ENCODE peak calls at places on chromosomes 5 and 9, in ten cellular contexts. One of them, this sample, is unnamed.

GRCh38 chr9:129081388-129081889 is 528 bp downstream of the DOLPP1 start:
- DNase-seq in cardiac fibroblast: no peak
- DNase-seq in GDM1: no peak
- DNase-seq in stimulated activated CD4-positive, alpha-beta T cell treated with anti-CD3 and anti-CD28 coated beads, TNF-alpha, amount 100 ng/mL, for 1 hour: no peak
- DNase-seq in caudate nucleus: no peak
- DNase-seq in HL-60: no peak
- DNase-seq in pancreas: no peak
- DNase-seq in GM23248: peak; percentile 55
- DNase-seq in NCI-H1694 treated with DMSO at 0.1 percent for 48 hours: no peak
- DNase-seq in T-helper 2 cell: no peak
- DNase-seq in this sample: no peak

GRCh38 chr5:53337827-53338226 is 142.6 kb upstream of the FST start:
- DNase-seq in cardiac fibroblast: no peak
- DNase-seq in GDM1: no peak
- DNase-seq in stimulated activated CD4-positive, alpha-beta T cell treated with anti-CD3 and anti-CD28 coated beads, TNF-alpha, amount 100 ng/mL, for 1 hour: no peak
- DNase-seq in caudate nucleus: no peak
- DNase-seq in HL-60: no peak
- DNase-seq in pancreas: no peak
- DNase-seq in GM23248: peak; percentile 47
- DNase-seq in NCI-H1694 treated with DMSO at 0.1 percent for 48 hours: no peak
- DNase-seq in T-helper 2 cell: no peak
- DNase-seq in this sample: no peak

GRCh38 chr9:114031948-114032688 is 46.0 kb downstream of the AMBP start:
- DNase-seq in cardiac fibroblast: peak; percentile 19
- DNase-seq in GDM1: no peak
- DNase-seq in stimulated activated CD4-positive, alpha-beta T cell treated with anti-CD3 and anti-CD28 coated beads, TNF-alpha, amount 100 ng/mL, for 1 hour: no peak
- DNase-seq in caudate nucleus: no peak
- DNase-seq in HL-60: no peak
- DNase-seq in pancreas: no peak
- DNase-seq in GM23248: no peak
- DNase-seq in NCI-H1694 treated with DMSO at 0.1 percent for 48 hours: peak; percentile 7
- DNase-seq in T-helper 2 cell: no peak
- DNase-seq in this sample: no peak

GRCh38 chr5:157113007-157113406 is 4.2 kb upstream of the HAVCR2 start:
- DNase-seq in cardiac fibroblast: peak; percentile 42
- DNase-seq in GDM1: no peak
- DNase-seq in stimulated activated CD4-positive, alpha-beta T cell treated with anti-CD3 and anti-CD28 coated beads, TNF-alpha, amount 100 ng/mL, for 1 hour: no peak
- DNase-seq in caudate nucleus: no peak
- DNase-seq in HL-60: peak; percentile 38
- DNase-seq in pancreas: no peak
- DNase-seq in GM23248: peak; percentile 29
- DNase-seq in NCI-H1694 treated with DMSO at 0.1 percent for 48 hours: no peak
- DNase-seq in T-helper 2 cell: no peak
- DNase-seq in this sample: no peak

GRCh38 chr5:151632524-151632923 is 41.4 kb upstream of the FAT2 start:
- DNase-seq in cardiac fibroblast: peak; percentile 10
- DNase-seq in GDM1: no peak
- DNase-seq in stimulated activated CD4-positive, alpha-beta T cell treated with anti-CD3 and anti-CD28 coated beads, TNF-alpha, amount 100 ng/mL, for 1 hour: no peak
- DNase-seq in caudate nucleus: peak; percentile 2
- DNase-seq in HL-60: no peak
- DNase-seq in pancreas: no peak
- DNase-seq in GM23248: no peak
- DNase-seq in NCI-H1694 treated with DMSO at 0.1 percent for 48 hours: no peak
- DNase-seq in T-helper 2 cell: no peak
- DNase-seq in this sample: no peak

GRCh38 chr5:150147580-150148407 is 7.9 kb downstream of the PDGFRB start:
- DNase-seq in cardiac fibroblast: no peak
- DNase-seq in GDM1: no peak
- DNase-seq in stimulated activated CD4-positive, alpha-beta T cell treated with anti-CD3 and anti-CD28 coated beads, TNF-alpha, amount 100 ng/mL, for 1 hour: no peak
- DNase-seq in caudate nucleus: no peak
- DNase-seq in HL-60: no peak
- DNase-seq in pancreas: no peak
- DNase-seq in GM23248: peak; percentile 50
- DNase-seq in NCI-H1694 treated with DMSO at 0.1 percent for 48 hours: no peak
- DNase-seq in T-helper 2 cell: no peak
- DNase-seq in this sample: no peak

GRCh38 chr5:102341918-102342317 is 45.8 kb upstream of the SLCO4C1 start:
- DNase-seq in cardiac fibroblast: no peak
- DNase-seq in GDM1: no peak
- DNase-seq in stimulated activated CD4-positive, alpha-beta T cell treated with anti-CD3 and anti-CD28 coated beads, TNF-alpha, amount 100 ng/mL, for 1 hour: no peak
- DNase-seq in caudate nucleus: no peak
- DNase-seq in HL-60: no peak
- DNase-seq in pancreas: no peak
- DNase-seq in GM23248: no peak
- DNase-seq in NCI-H1694 treated with DMSO at 0.1 percent for 48 hours: peak; percentile 95
- DNase-seq in T-helper 2 cell: no peak
- DNase-seq in this sample: peak; percentile 8

GRCh38 chr5:136613243-136613642 is 247.9 kb upstream of the TRPC7 start:
- DNase-seq in cardiac fibroblast: no peak
- DNase-seq in GDM1: no peak
- DNase-seq in stimulated activated CD4-positive, alpha-beta T cell treated with anti-CD3 and anti-CD28 coated beads, TNF-alpha, amount 100 ng/mL, for 1 hour: no peak
- DNase-seq in caudate nucleus: no peak
- DNase-seq in HL-60: no peak
- DNase-seq in pancreas: no peak
- DNase-seq in GM23248: no peak
- DNase-seq in NCI-H1694 treated with DMSO at 0.1 percent for 48 hours: no peak
- DNase-seq in T-helper 2 cell: no peak
- DNase-seq in this sample: no peak

GRCh38 chr9:134886413-134886913 is 5.9 kb downstream of the FCN2 start:
- DNase-seq in cardiac fibroblast: no peak
- DNase-seq in GDM1: no peak
- DNase-seq in stimulated activated CD4-positive, alpha-beta T cell treated with anti-CD3 and anti-CD28 coated beads, TNF-alpha, amount 100 ng/mL, for 1 hour: no peak
- DNase-seq in caudate nucleus: no peak
- DNase-seq in HL-60: no peak
- DNase-seq in pancreas: no peak
- DNase-seq in GM23248: no peak
- DNase-seq in NCI-H1694 treated with DMSO at 0.1 percent for 48 hours: no peak
- DNase-seq in T-helper 2 cell: no peak
- DNase-seq in this sample: no peak

GRCh38 chr5:113984928-113985327 is 376.9 kb upstream of the KCNN2 start:
- DNase-seq in cardiac fibroblast: no peak
- DNase-seq in GDM1: no peak
- DNase-seq in stimulated activated CD4-positive, alpha-beta T cell treated with anti-CD3 and anti-CD28 coated beads, TNF-alpha, amount 100 ng/mL, for 1 hour: no peak
- DNase-seq in caudate nucleus: no peak
- DNase-seq in HL-60: no peak
- DNase-seq in pancreas: peak; percentile 16
- DNase-seq in GM23248: no peak
- DNase-seq in NCI-H1694 treated with DMSO at 0.1 percent for 48 hours: no peak
- DNase-seq in T-helper 2 cell: no peak
- DNase-seq in this sample: no peak

GRCh38 chr5:137194300-137194699 is 304.8 kb downstream of the SPOCK1 start:
- DNase-seq in cardiac fibroblast: no peak
- DNase-seq in GDM1: no peak
- DNase-seq in stimulated activated CD4-positive, alpha-beta T cell treated with anti-CD3 and anti-CD28 coated beads, TNF-alpha, amount 100 ng/mL, for 1 hour: no peak
- DNase-seq in caudate nucleus: no peak
- DNase-seq in HL-60: no peak
- DNase-seq in pancreas: no peak
- DNase-seq in GM23248: no peak
- DNase-seq in NCI-H1694 treated with DMSO at 0.1 percent for 48 hours: no peak
- DNase-seq in T-helper 2 cell: no peak
- DNase-seq in this sample: no peak

GRCh38 chr9:125971895-125972729 is 224.9 kb downstream of the PBX3 start:
- DNase-seq in cardiac fibroblast: no peak
- DNase-seq in GDM1: no peak
- DNase-seq in stimulated activated CD4-positive, alpha-beta T cell treated with anti-CD3 and anti-CD28 coated beads, TNF-alpha, amount 100 ng/mL, for 1 hour: no peak
- DNase-seq in caudate nucleus: no peak
- DNase-seq in HL-60: no peak
- DNase-seq in pancreas: no peak
- DNase-seq in GM23248: no peak
- DNase-seq in NCI-H1694 treated with DMSO at 0.1 percent for 48 hours: no peak
- DNase-seq in T-helper 2 cell: no peak
- DNase-seq in this sample: no peak

GRCh38 chr9:88651682-88652633 is 117.0 kb downstream of the NXNL2 start:
- DNase-seq in cardiac fibroblast: peak; percentile 96
- DNase-seq in GDM1: no peak
- DNase-seq in stimulated activated CD4-positive, alpha-beta T cell treated with anti-CD3 and anti-CD28 coated beads, TNF-alpha, amount 100 ng/mL, for 1 hour: no peak
- DNase-seq in caudate nucleus: no peak
- DNase-seq in HL-60: no peak
- DNase-seq in pancreas: peak; percentile 34
- DNase-seq in GM23248: peak; percentile 99
- DNase-seq in NCI-H1694 treated with DMSO at 0.1 percent for 48 hours: no peak
- DNase-seq in T-helper 2 cell: no peak
- DNase-seq in this sample: peak; percentile 98

GRCh38 chr9:132032584-132032945 is 47.1 kb downstream of the MED27 start:
- DNase-seq in cardiac fibroblast: no peak
- DNase-seq in GDM1: no peak
- DNase-seq in stimulated activated CD4-positive, alpha-beta T cell treated with anti-CD3 and anti-CD28 coated beads, TNF-alpha, amount 100 ng/mL, for 1 hour: no peak
- DNase-seq in caudate nucleus: no peak
- DNase-seq in HL-60: no peak
- DNase-seq in pancreas: no peak
- DNase-seq in GM23248: no peak
- DNase-seq in NCI-H1694 treated with DMSO at 0.1 percent for 48 hours: no peak
- DNase-seq in T-helper 2 cell: no peak
- DNase-seq in this sample: no peak

GRCh38 chr9:130715270-130716077 is 21.9 kb downstream of the EXOSC2 start:
- DNase-seq in cardiac fibroblast: no peak
- DNase-seq in GDM1: no peak
- DNase-seq in stimulated activated CD4-positive, alpha-beta T cell treated with anti-CD3 and anti-CD28 coated beads, TNF-alpha, amount 100 ng/mL, for 1 hour: no peak
- DNase-seq in caudate nucleus: no peak
- DNase-seq in HL-60: no peak
- DNase-seq in pancreas: no peak
- DNase-seq in GM23248: peak; percentile 62
- DNase-seq in NCI-H1694 treated with DMSO at 0.1 percent for 48 hours: no peak
- DNase-seq in T-helper 2 cell: no peak
- DNase-seq in this sample: peak; percentile 56

GRCh38 chr9:72843525-72844439 is 109.1 kb downstream of the ALDH1A1 start:
- DNase-seq in cardiac fibroblast: peak; percentile 11
- DNase-seq in GDM1: no peak
- DNase-seq in stimulated activated CD4-positive, alpha-beta T cell treated with anti-CD3 and anti-CD28 coated beads, TNF-alpha, amount 100 ng/mL, for 1 hour: no peak
- DNase-seq in caudate nucleus: no peak
- DNase-seq in HL-60: no peak
- DNase-seq in pancreas: no peak
- DNase-seq in GM23248: no peak
- DNase-seq in NCI-H1694 treated with DMSO at 0.1 percent for 48 hours: no peak
- DNase-seq in T-helper 2 cell: no peak
- DNase-seq in this sample: peak; percentile 16

GRCh38 chr9:119556129-119556875 is 187.1 kb upstream of the BRINP1 start:
- DNase-seq in cardiac fibroblast: peak; percentile 75
- DNase-seq in GDM1: peak; percentile 20
- DNase-seq in stimulated activated CD4-positive, alpha-beta T cell treated with anti-CD3 and anti-CD28 coated beads, TNF-alpha, amount 100 ng/mL, for 1 hour: peak; percentile 18
- DNase-seq in caudate nucleus: peak; percentile 68
- DNase-seq in HL-60: peak; percentile 56
- DNase-seq in pancreas: peak; percentile 76
- DNase-seq in GM23248: peak; percentile 83
- DNase-seq in NCI-H1694 treated with DMSO at 0.1 percent for 48 hours: peak; percentile 76
- DNase-seq in T-helper 2 cell: peak; percentile 15
- DNase-seq in this sample: peak; percentile 46

GRCh38 chr5:90709323-90710148 is 150.9 kb downstream of the ADGRV1 start:
- DNase-seq in cardiac fibroblast: peak; percentile 54
- DNase-seq in GDM1: peak; percentile 23
- DNase-seq in stimulated activated CD4-positive, alpha-beta T cell treated with anti-CD3 and anti-CD28 coated beads, TNF-alpha, amount 100 ng/mL, for 1 hour: no peak
- DNase-seq in caudate nucleus: peak; percentile 2
- DNase-seq in HL-60: peak; percentile 2
- DNase-seq in pancreas: no peak
- DNase-seq in GM23248: peak; percentile 63
- DNase-seq in NCI-H1694 treated with DMSO at 0.1 percent for 48 hours: peak; percentile 26
- DNase-seq in T-helper 2 cell: no peak
- DNase-seq in this sample: peak; percentile 54

GRCh38 chr5:9479981-9480380 is 65.9 kb downstream of the SEMA5A start:
- DNase-seq in cardiac fibroblast: no peak
- DNase-seq in GDM1: no peak
- DNase-seq in stimulated activated CD4-positive, alpha-beta T cell treated with anti-CD3 and anti-CD28 coated beads, TNF-alpha, amount 100 ng/mL, for 1 hour: no peak
- DNase-seq in caudate nucleus: no peak
- DNase-seq in HL-60: no peak
- DNase-seq in pancreas: no peak
- DNase-seq in GM23248: peak; percentile 19
- DNase-seq in NCI-H1694 treated with DMSO at 0.1 percent for 48 hours: no peak
- DNase-seq in T-helper 2 cell: no peak
- DNase-seq in this sample: no peak

This sample was measured in mesenchymal stem cell.